ENCODE peak calls at places on chromosome 14, in five cellular contexts. Z, R, K, P and O are unnamed samples.

GRCh38 chr14:55707365-55707804 is 127.4 kb downstream of the KTN1 start:
- DNase-seq in Z (no peak), R (peak), K (no peak), P (no peak), O (no peak)

GRCh38 chr14:50542941-50543418 is 10.6 kb upstream of the MAP4K5 start:
- DNase-seq in Z (no peak), R (peak), K (no peak), P (no peak), O (peak)

GRCh38 chr14:97156705-97157104 is 359.5 kb downstream of the VRK1 start:
- DNase-seq in Z (no peak), R (no peak), K (no peak), P (no peak), O (no peak)

GRCh38 chr14:80867798-80868197 is 73.7 kb downstream of the CEP128 start:
- DNase-seq in Z (no peak), R (no peak), K (no peak), P (no peak), O (no peak)

GRCh38 chr14:34199585-34199984 is 248.7 kb upstream of the EGLN3 start:
- DNase-seq in Z (no peak), R (no peak), K (no peak), P (no peak), O (no peak)

GRCh38 chr14:76219873-76220272 is 68.2 kb downstream of the GPATCH2L start:
- DNase-seq in Z (no peak), R (no peak), K (no peak), P (no peak), O (no peak)

GRCh38 chr14:95931384-95931783 is 54.8 kb downstream of the TUNAR start:
- DNase-seq in Z (no peak), R (no peak), K (no peak), P (no peak), O (no peak)

GRCh38 chr14:67352055-67352454 is 7.5 kb downstream of the ATP6V1D start:
- DNase-seq in Z (no peak), R (no peak), K (no peak), P (no peak), O (no peak)

GRCh38 chr14:89233184-89233583 is 183.8 kb downstream of the FOXN3 start:
- DNase-seq in Z (no peak), R (no peak), K (no peak), P (no peak), O (no peak)

GRCh38 chr14:91315844-91316267 is 71.4 kb upstream of the GPR68 start:
- DNase-seq in Z (no peak), R (no peak), K (no peak), P (no peak), O (no peak)

GRCh38 chr14:96616168-96616681 is 114.0 kb downstream of the PAPOLA start:
- DNase-seq in Z (no peak), R (no peak), K (no peak), P (no peak), O (no peak)

GRCh38 chr14:91830777-91831176 is 36.6 kb downstream of the TC2N start:
- DNase-seq in Z (no peak), R (no peak), K (no peak), P (no peak), O (no peak)

GRCh38 chr14:68789002-68789797 is 3.7 kb downstream of the ZFP36L1 start:
- DNase-seq in Z (peak), R (no peak), K (peak), P (peak), O (peak)

GRCh38 chr14:65414961-65415589 is 2.5 kb downstream of the FUT8 start:
- DNase-seq in Z (no peak), R (no peak), K (no peak), P (no peak), O (no peak)

GRCh38 chr14:56794088-56794556 is 16.2 kb downstream of the OTX2 start:
- DNase-seq in Z (no peak), R (no peak), K (no peak), P (no peak), O (no peak)

GRCh38 chr14:70804556-70805162 is 4.7 kb downstream of the MAP3K9 start:
- DNase-seq in Z (no peak), R (no peak), K (no peak), P (no peak), O (no peak)

GRCh38 chr14:98754343-98755025 is 517.5 kb downstream of the BCL11B start:
- DNase-seq in Z (no peak), R (no peak), K (no peak), P (peak), O (no peak)

GRCh38 chr14:67510121-67510520 is 21.6 kb upstream of the TMEM229B start:
- DNase-seq in Z (no peak), R (no peak), K (no peak), P (peak), O (no peak)

GRCh38 chr14:96268426-96269358 is 12.7 kb downstream of the BDKRB1 start:
- DNase-seq in Z (no peak), R (no peak), K (no peak), P (peak), O (no peak)

GRCh38 chr14:104264495-104265265 is 126.3 kb downstream of the KIF26A start:
- DNase-seq in Z (peak), R (no peak), K (peak), P (no peak), O (peak)

GRCh38 chr14:70821916-70822705 is 12.8 kb upstream of the MAP3K9 start:
- DNase-seq in Z (peak), R (no peak), K (peak), P (peak), O (peak)

GRCh38 chr14:90140298-90140955 is 78.6 kb downstream of the KCNK13 start:
- DNase-seq in Z (no peak), R (no peak), K (no peak), P (peak), O (no peak)

GRCh38 chr14:75542585-75543091 is 20.4 kb downstream of the BATF start:
- DNase-seq in Z (peak), R (no peak), K (no peak), P (no peak), O (no peak)

GRCh38 chr14:26594148-26594547 is 3.7 kb downstream of the NOVA1 start:
- DNase-seq in Z (no peak), R (no peak), K (no peak), P (no peak), O (no peak)

GRCh38 chr14:77111021-77111420 is 13.0 kb downstream of the CIPC start:
- DNase-seq in Z (peak), R (no peak), K (no peak), P (no peak), O (no peak)

GRCh38 chr14:97536421-97536820 is 739.2 kb downstream of the VRK1 start:
- DNase-seq in Z (no peak), R (no peak), K (peak), P (no peak), O (no peak)

GRCh38 chr14:91271639-91272038 is 27.1 kb upstream of the GPR68 start:
- DNase-seq in Z (no peak), R (no peak), K (no peak), P (no peak), O (no peak)

GRCh38 chr14:38536376-38537038 is 280.6 kb upstream of the CLEC14A start:
- DNase-seq in Z (no peak), R (no peak), K (no peak), P (no peak), O (no peak)

GRCh38 chr14:64195194-64195593 is 99.0 kb downstream of the ESR2 start:
- DNase-seq in Z (no peak), R (no peak), K (no peak), P (no peak), O (no peak)

GRCh38 chr14:96261053-96261452 is 5.0 kb downstream of the BDKRB1 start:
- DNase-seq in Z (no peak), R (no peak), K (no peak), P (no peak), O (no peak)